ENCODE peak calls at places on chromosomes 12 and 14, in six cellular contexts. S is neuronal stem cell, A is IMR-90, R is H9, I is trophoblast cell, H is H1. Y is an unnamed sample.

GRCh38 chr14:21734457-21735074 is 60.9 kb upstream of the OR4E1 start:
- DNase-seq in R (no peak), H (no peak), S (peak; percentile 39), A (peak; percentile 39), I (peak; percentile 5), Y (peak; percentile 36)

GRCh38 chr12:104969328-104969727 is 11.2 kb upstream of the SLC41A2 start:
- DNase-seq in H (no peak), S (no peak), I (no peak), A (no peak), R (no peak), Y (no peak)

GRCh38 chr12:3033538-3033865 is 43.7 kb upstream of the TSPAN9 start:
- DNase-seq in I (no peak), A (no peak), H (no peak), S (no peak), R (no peak), Y (no peak)

GRCh38 chr12:65720739-65721138 is 103.5 kb upstream of the HMGA2 start:
- DNase-seq in H (no peak), A (no peak), R (no peak), I (no peak), S (no peak), Y (peak; percentile 12)

GRCh38 chr14:25049127-25049558 is 804 bp downstream of the STXBP6 start:
- DNase-seq in H (no peak), I (no peak), S (no peak), R (no peak), A (no peak), Y (peak; percentile 21)

GRCh38 chr14:30621354-30621953 is 665 bp upstream of the SCFD1 start:
- DNase-seq in I (peak; percentile 33), A (peak; percentile 3), H (no peak), R (peak; percentile 38), S (peak; percentile 1), Y (no peak)

GRCh38 chr14:28744126-28744525 is 22.5 kb upstream of the FOXG1 start:
- DNase-seq in A (no peak), S (no peak), H (no peak), R (no peak), I (no peak), Y (no peak)

GRCh38 chr14:81453166-81453766 is 53.1 kb upstream of the STON2 start:
- DNase-seq in A (peak; percentile 43), S (peak; percentile 38), H (no peak), R (peak; percentile 58), I (peak; percentile 33), Y (peak; percentile 48)

GRCh38 chr14:92040431-92041040 is 677 bp upstream of the TRIP11 start:
- DNase-seq in A (peak; percentile 61), H (no peak), S (peak; percentile 8), R (no peak), I (peak; percentile 3), Y (peak; percentile 46)

GRCh38 chr14:36069535-36069900 is 107.0 kb downstream of the PTCSC3 start:
- DNase-seq in I (peak; percentile 7), H (peak; percentile 31), A (peak; percentile 17), S (peak; percentile 58), R (peak; percentile 72), Y (peak; percentile 45)

GRCh38 chr14:99597911-99598600 is 6.0 kb downstream of the CCDC85C start:
- DNase-seq in S (no peak), H (no peak), A (no peak), R (no peak), I (no peak), Y (no peak)

GRCh38 chr14:102575479-102576428 is 16.7 kb upstream of the RCOR1 start:
- DNase-seq in H (no peak), I (peak; percentile 96), S (no peak), R (no peak), A (no peak), Y (no peak)

GRCh38 chr12:118680361-118680963 is 300.9 kb upstream of the SRRM4 start:
- DNase-seq in S (peak; percentile 32), I (no peak), A (no peak), R (peak; percentile 50), H (no peak), Y (no peak)

GRCh38 chr12:115922952-115923564 is 354.4 kb downstream of the MED13L start:
- DNase-seq in A (no peak), I (no peak), H (no peak), S (no peak), R (no peak), Y (no peak)

GRCh38 chr14:101186544-101186943 is 283.0 kb upstream of the RTL1 start:
- DNase-seq in H (no peak), S (no peak), I (no peak), A (no peak), R (no peak), Y (no peak)

GRCh38 chr12:27549801-27550652 is 26.0 kb downstream of the PPFIBP1 start:
- DNase-seq in S (no peak), H (no peak), I (peak; percentile 88), A (peak; percentile 97), R (peak; percentile 50), Y (peak; percentile 97)

GRCh38 chr14:95156765-95157194 is 549 bp downstream of the DICER1 start:
- DNase-seq in I (peak; percentile 22), R (peak; percentile 30), A (peak; percentile 19), S (no peak), H (no peak), Y (no peak)

GRCh38 chr12:14185441-14186192 is 179.9 kb upstream of the ATF7IP start:
- DNase-seq in A (peak; percentile 38), R (peak; percentile 67), H (no peak), S (peak; percentile 57), I (peak; percentile 33), Y (peak; percentile 36)

GRCh38 chr12:130916251-130916911 is 37.3 kb upstream of the ADGRD1 start:
- DNase-seq in R (peak; percentile 76), A (peak; percentile 28), H (peak; percentile 53), S (peak; percentile 66), I (peak; percentile 34), Y (peak; percentile 44)

GRCh38 chr12:113435367-113435766 is 13.2 kb downstream of the SDSL start:
- DNase-seq in S (no peak), I (no peak), H (no peak), A (no peak), R (no peak), Y (no peak)

GRCh38 chr12:21371050-21371449 is 1.7 kb upstream of the IAPP start:
- DNase-seq in H (no peak), S (no peak), I (no peak), R (no peak), A (no peak), Y (no peak)

GRCh38 chr14:101960225-101960624 is 4.1 kb upstream of the DYNC1H1 start:
- DNase-seq in H (no peak), R (peak; percentile 59), I (no peak), S (no peak), A (no peak), Y (peak; percentile 47)

GRCh38 chr14:63666326-63666725 is 24.7 kb upstream of the WDR89 start:
- DNase-seq in S (no peak), I (peak; percentile 53), H (no peak), A (no peak), R (no peak), Y (no peak)

GRCh38 chr12:74538491-74539258 is 1.0 kb downstream of the ATXN7L3B start:
- DNase-seq in R (no peak), I (no peak), H (no peak), S (no peak), A (no peak), Y (peak; percentile 30)

GRCh38 chr12:89919241-89919906 is 210.7 kb upstream of the ATP2B1 start:
- DNase-seq in A (no peak), R (no peak), S (no peak), I (peak; percentile 33), H (no peak), Y (no peak)

GRCh38 chr12:6450869-6451347 is 934 bp upstream of the TAPBPL start:
- DNase-seq in I (no peak), H (no peak), R (peak; percentile 69), S (no peak), A (no peak), Y (no peak)

GRCh38 chr12:62919827-62920226 is 15.1 kb downstream of the PPM1H start:
- DNase-seq in I (no peak), H (no peak), A (peak; percentile 63), S (no peak), R (no peak), Y (no peak)

GRCh38 chr14:27411021-27411420 is 813.2 kb upstream of the NOVA1 start:
- DNase-seq in I (no peak), R (no peak), H (no peak), A (no peak), S (no peak), Y (no peak)

GRCh38 chr12:125330645-125331341 is 265.6 kb downstream of the AACS start:
- DNase-seq in H (no peak), S (peak; percentile 84), A (no peak), R (peak; percentile 93), I (no peak), Y (no peak)

GRCh38 chr12:80943345-80943744 is 5.6 kb upstream of the LIN7A start:
- DNase-seq in I (no peak), H (no peak), S (no peak), R (no peak), A (no peak), Y (no peak)

GRCh38 chr12:28209782-28210181 is 19.5 kb downstream of the CCDC91 start:
- DNase-seq in H (no peak), I (no peak), S (no peak), R (no peak), A (no peak), Y (no peak)

GRCh38 chr12:49903351-49903699 is 375 bp downstream of the FAIM2 start:
- DNase-seq in I (no peak), S (no peak), A (no peak), H (no peak), R (no peak), Y (no peak)
- H3K14ac ChIP-seq in I (no peak overlapping the region), S (peak overlapping the region; percentile 39), A (peak overlapping the region; percentile 84), H (no peak overlapping the region), R (peak overlapping the region; percentile 15), Y (no peak overlapping the region)

GRCh38 chr12:47801904-47802246 is 17.8 kb downstream of the HDAC7 start:
- DNase-seq in H (no peak), S (no peak), I (no peak), R (no peak), A (no peak), Y (no peak)
- H3K4me1 ChIP-seq in H (peaks cover 7% of the 10 kb centered on the region), S (peaks cover 3% of the 10 kb centered on the region), I (peaks cover 21% of the 10 kb centered on the region), R (peaks cover 2% of the 10 kb centered on the region), A (peaks cover 37% of the 10 kb centered on the region), Y (peaks cover 40% of the 10 kb centered on the region)

GRCh38 chr14:67170706-67171105 is 18.5 kb upstream of the GARIN2 start:
- DNase-seq in S (no peak), R (no peak), A (peak; percentile 39), H (no peak), I (no peak), Y (peak; percentile 32)
- H3K9ac ChIP-seq in S (no peak overlapping the region), R (no peak overlapping the region), A (no peak overlapping the region), H (no peak overlapping the region), I (no peak overlapping the region), Y (no peak overlapping the region)

GRCh38 chr12:39805651-39806050 is 186.0 kb upstream of the ABCD2 start:
- DNase-seq in A (no peak), S (no peak), I (no peak), R (no peak), H (no peak), Y (no peak)
- H3K14ac ChIP-seq in A (no peak overlapping the region), S (no peak overlapping the region), I (no peak overlapping the region), R (no peak overlapping the region), H (no peak overlapping the region), Y (no peak overlapping the region)

DNA sequence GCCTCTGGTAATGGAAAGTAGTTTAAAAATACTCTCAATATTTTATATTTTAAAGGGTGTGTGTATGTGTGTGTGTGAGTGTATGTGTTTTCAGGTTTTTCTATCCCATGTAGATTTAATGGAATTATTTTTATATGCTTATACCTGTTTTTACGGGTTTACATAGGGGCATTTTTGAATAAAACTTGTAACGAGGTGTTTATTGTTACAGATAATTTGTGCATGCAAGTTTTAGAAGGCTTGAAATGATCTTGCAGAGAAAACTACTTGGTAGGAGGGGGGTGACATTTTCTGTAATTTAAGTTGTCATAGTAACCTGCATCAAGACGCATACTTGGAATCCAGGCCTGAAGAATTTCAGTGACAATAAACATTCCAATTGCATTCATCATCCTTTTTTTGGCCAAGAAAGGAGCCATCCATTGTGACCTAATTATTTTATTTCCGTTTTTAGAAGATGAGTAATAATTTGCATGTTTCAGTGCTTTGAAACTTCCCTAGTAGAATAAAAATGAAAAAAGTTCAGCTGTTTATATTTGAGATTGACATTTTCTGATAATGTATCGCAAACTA is 39.0 kb downstream of the RASSF8 start:
- DNase-seq in R (no peak), A (peak; percentile 93), S (peak; percentile 63), I (no peak), H (no peak), Y (peak; percentile 74)
- H3K4me1 ChIP-seq in R (peaks cover 3% of the 10 kb centered on the region), A (peaks cover 15% of the 10 kb centered on the region), S (peaks cover 40% of the 10 kb centered on the region), I (no peaks in the 10 kb centered on the region), H (peaks cover 22% of the 10 kb centered on the region), Y (peaks cover 5% of the 10 kb centered on the region)